ENCODE peak calls at places on chromosome 15, in six cellular contexts. D is esophagus squamous epithelium, C is heart left ventricle, I is IMR-90, B is thyroid gland, A is esophagus muscularis mucosa. H is an unnamed sample. For H3K27me3, the result is how much of the 10 kb centered on the place peaks cover.

GRCh38 chr15:70636540-70637165 is 126.7 kb downstream of the UACA start:
- DNase-seq in D (no peak), C (no peak), I (no peak), B (no peak), A (no peak), H (no peak)

GRCh38 chr15:30859091-30859874 is 44.4 kb upstream of the FAN1 start:
- DNase-seq in D (no peak), C (no peak), I (peak), B (no peak), A (no peak), H (no peak)

GRCh38 chr15:35329521-35329921 is 216.4 kb downstream of the DPH6 start:
- DNase-seq in D (no peak), C (no peak), I (peak), B (no peak), A (no peak), H (no peak)

GRCh38 chr15:35723852-35724251 is 177.9 kb upstream of the DPH6 start:
- DNase-seq in D (no peak), C (no peak), I (no peak), B (no peak), A (no peak), H (no peak)

GRCh38 chr15:78951841-78952238 is 7.0 kb upstream of the CTSH start:
- DNase-seq in D (no peak), C (no peak), I (peak), B (no peak), A (no peak), H (peak)

GRCh38 chr15:57406040-57406772 is 29.9 kb downstream of the CGNL1 start:
- DNase-seq in D (no peak), C (no peak), I (peak), B (no peak), A (no peak), H (no peak)

GRCh38 chr15:76181705-76182107 is 121.9 kb downstream of the TMEM266 start:
- DNase-seq in D (no peak), C (no peak), I (no peak), B (no peak), A (no peak), H (no peak)

GRCh38 chr15:95051881-95052280 is 820.5 kb downstream of the MCTP2 start:
- DNase-seq in D (no peak), C (no peak), I (no peak), B (no peak), A (no peak), H (no peak)

GRCh38 chr15:29668120-29668602 is 154.1 kb downstream of the TJP1 start:
- DNase-seq in D (no peak), C (peak), I (peak), B (peak), A (no peak), H (peak)

GRCh38 chr15:68718468-68718867 is 102.2 kb downstream of the ANP32A start:
- DNase-seq in D (no peak), C (no peak), I (no peak), B (no peak), A (no peak), H (no peak)

GRCh38 chr15:27059610-27060202 is 88.7 kb downstream of the GABRG3 start:
- DNase-seq in D (no peak), C (no peak), I (peak), B (peak), A (no peak), H (peak)

GRCh38 chr15:63971427-63971805 is 74.9 kb downstream of the DAPK2 start:
- DNase-seq in D (no peak), C (no peak), I (no peak), B (no peak), A (no peak), H (no peak)

GRCh38 chr15:62756326-62756994 is 286.1 kb upstream of the TPM1 start:
- DNase-seq in D (no peak), C (no peak), I (no peak), B (peak), A (no peak), H (no peak)

GRCh38 chr15:42059661-42060476 is 34.5 kb downstream of the PLA2G4D start:
- DNase-seq in D (no peak), C (no peak), I (peak), B (peak), A (no peak), H (peak)

GRCh38 chr15:85707519-85708338 is 87.0 kb downstream of the KLHL25 start:
- DNase-seq in D (no peak), C (no peak), I (peak), B (peak), A (no peak), H (no peak)

GRCh38 chr15:99683000-99683670 is 50.1 kb downstream of the LYSMD4 start:
- DNase-seq in D (no peak), C (no peak), I (peak), B (no peak), A (no peak), H (no peak)

GRCh38 chr15:37102315-37103021 is 2.1 kb upstream of the MEIS2 start:
- DNase-seq in D (no peak), C (no peak), I (peak), B (no peak), A (no peak), H (peak)

GRCh38 chr15:31471731-31472430 is 145.2 kb downstream of the KLF13 start:
- DNase-seq in D (no peak), C (no peak), I (peak), B (no peak), A (no peak), H (no peak)

DNA sequence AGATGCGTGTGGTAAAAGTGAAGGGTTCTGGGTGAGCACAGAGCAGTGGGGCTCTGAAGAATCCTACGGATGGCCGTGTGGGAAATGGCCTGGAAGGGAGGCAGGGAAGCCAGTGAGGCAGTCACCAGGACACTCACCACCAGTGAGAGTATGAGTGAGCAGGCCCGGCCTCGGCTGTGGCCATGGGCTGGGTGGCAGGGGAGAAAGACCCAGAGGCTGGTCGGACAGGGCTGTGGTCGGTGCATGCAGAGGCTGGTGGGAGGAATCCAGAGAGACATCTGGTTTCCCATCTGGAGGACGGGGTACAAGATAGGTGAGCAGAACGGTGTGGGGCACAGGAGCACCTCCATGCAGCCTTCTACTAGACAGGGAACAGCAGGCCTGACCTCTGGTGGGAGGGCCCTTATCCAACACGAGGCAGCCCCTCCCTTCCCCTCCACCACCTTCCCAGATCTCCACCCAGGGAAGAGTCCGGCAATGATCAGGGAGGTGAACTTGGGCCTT is 10.1 kb downstream of the PCSK6 start:
- DNase-seq in D (no peak), C (no peak), I (no peak), B (no peak), A (no peak), H (no peak)
- H3K27me3 ChIP-seq in D (under half), C (under half), I (under half), B (under half), A (under half), H (under half)

GRCh38 chr15:101089579-101090459 is 162.0 kb downstream of the CHSY1 start:
- DNase-seq in D (no peak), C (no peak), I (no peak), B (no peak), A (no peak), H (no peak)

GRCh38 chr15:101090460-101090853 is 161.4 kb downstream of the CHSY1 start:
- DNase-seq in D (no peak), C (no peak), I (no peak), B (no peak), A (no peak), H (no peak)

GRCh38 chr15:101087172-101087769 is 164.6 kb downstream of the CHSY1 start:
- DNase-seq in D (no peak), C (no peak), I (no peak), B (no peak), A (no peak), H (no peak)

GRCh38 chr15:101088311-101088710 is 163.5 kb downstream of the CHSY1 start:
- DNase-seq in D (no peak), C (no peak), I (no peak), B (no peak), A (no peak), H (no peak)

GRCh38 chr15:101088788-101089578 is 162.9 kb downstream of the CHSY1 start:
- DNase-seq in D (no peak), C (peak), I (no peak), B (peak), A (no peak), H (peak)
- H3K4me3 ChIP-seq in D (peak), C (no peak), I (no peak), B (no peak), A (peak), H (no peak)

DNA sequence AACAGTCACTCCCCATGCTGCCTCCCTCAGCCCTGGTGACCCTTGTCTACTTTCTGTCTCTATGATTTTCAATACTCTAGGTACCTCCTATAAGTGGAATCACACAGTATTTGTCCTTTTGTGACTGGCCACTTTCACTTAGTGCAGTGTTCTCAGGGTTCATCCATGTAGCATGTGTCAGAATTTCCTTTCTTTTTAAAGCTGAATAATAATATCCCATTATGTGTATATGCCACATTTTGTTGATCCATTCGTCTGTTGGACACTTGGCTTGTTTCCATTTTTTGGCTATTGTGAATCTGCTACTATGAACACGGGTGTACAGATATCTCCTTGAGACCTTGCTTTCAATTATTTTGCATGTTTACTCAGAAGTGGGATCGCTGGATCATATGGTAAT is 34.1 kb downstream of the PML start:
- DNase-seq in D (no peak), C (no peak), I (no peak), B (no peak), A (no peak), H (no peak)
- TF ChIP-seq POLR2A in D (no peak), C (no peak), I (no peak), B (no peak), A (no peak), H (no peak)

GRCh38 chr15:59998256-59999063 is 5.7 kb upstream of the FOXB1 start:
- DNase-seq in D (no peak), C (no peak), I (no peak), B (no peak), A (no peak), H (no peak)
- H3K27me3 ChIP-seq in D (under half), C (half or more), I (half or more), B (half or more), A (under half), H (half or more)

DNA sequence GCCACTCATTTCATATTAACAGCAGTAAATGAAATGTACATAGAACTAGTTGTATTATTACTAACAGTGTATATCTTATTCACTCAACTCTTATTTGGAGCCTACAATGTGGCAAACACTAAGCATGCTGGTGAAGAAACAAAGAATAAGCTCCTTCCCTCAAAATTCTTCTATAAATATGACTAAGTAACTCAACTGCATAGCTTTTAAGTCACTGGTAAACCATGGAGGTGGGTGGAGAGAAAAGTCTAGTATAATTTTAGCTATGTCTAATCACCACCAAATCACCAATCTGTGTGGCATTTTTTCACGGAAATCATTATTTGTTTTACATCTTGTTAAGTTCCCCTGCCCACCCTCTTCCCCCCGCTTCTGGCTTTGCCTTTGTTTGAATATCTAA is 17.5 kb downstream of the COPS2 start:
- DNase-seq in D (no peak), C (no peak), I (peak), B (no peak), A (no peak), H (no peak)
- H3K4me3 ChIP-seq in D (no peak), C (no peak), I (no peak), B (no peak), A (no peak), H (no peak)